ENCODE peak calls at places on chromosomes 7 and 10, in four cellular contexts. Z is progenitor cell of endocrine pancreas, E is fibroblast of mammary gland, S is PC-3. F is an unnamed sample.
A peak's percentile ranks its signal among the peaks of the same experiment; 100 is the strongest.

GRCh38 chr7:30169585-30169978 is 34.8 kb downstream of the MTURN start:
- DNase-seq in E (peak; percentile 64), S (peak; percentile 55), Z (no peak), F (no peak)

GRCh38 chr7:27873981-27874957 is 134.3 kb downstream of the TAX1BP1 start:
- DNase-seq in S (peak; percentile 21), E (peak; percentile 48), Z (no peak), F (peak; percentile 70)

GRCh38 chr7:150874401-150875198 is 22.3 kb downstream of the AOC1 start:
- DNase-seq in Z (no peak), S (no peak), E (peak; percentile 98), F (no peak)

GRCh38 chr10:21953585-21954057 is 49.9 kb downstream of the DNAJC1 start:
- DNase-seq in S (peak; percentile 43), Z (no peak), E (peak; percentile 60), F (no peak)

GRCh38 chr10:77564781-77565589 is 72.6 kb downstream of the KCNMA1 start:
- DNase-seq in E (peak; percentile 25), S (peak; percentile 41), Z (no peak), F (no peak)

GRCh38 chr7:134444961-134445315 is 14.0 kb downstream of the AKR1B1 start:
- DNase-seq in E (no peak), Z (no peak), S (no peak), F (no peak)

GRCh38 chr10:119024882-119025281 is 4.6 kb upstream of the NANOS1 start:
- DNase-seq in S (peak; percentile 58), Z (no peak), E (no peak), F (no peak)

GRCh38 chr10:48215148-48215982 is 59.1 kb downstream of the FRMPD2 start:
- DNase-seq in E (peak; percentile 30), Z (peak; percentile 49), S (peak; percentile 72), F (no peak)

GRCh38 chr7:26334171-26334570 is 42.5 kb downstream of the SNX10 start:
- DNase-seq in E (no peak), S (no peak), Z (no peak), F (no peak)

GRCh38 chr10:88227342-88228018 is 355.6 kb downstream of the RNLS start:
- DNase-seq in Z (no peak), S (no peak), E (peak; percentile 80), F (no peak)

GRCh38 chr10:94038024-94038423 is 44.3 kb downstream of the PLCE1 start:
- DNase-seq in E (peak; percentile 37), Z (no peak), S (peak; percentile 75), F (no peak)

GRCh38 chr7:26291699-26292538 is at the start of gene SNX10:
- DNase-seq in S (peak; percentile 72), Z (peak; percentile 59), E (no peak), F (peak; percentile 60)

GRCh38 chr10:73119457-73119856 is 9.2 kb downstream of the NUDT13 start:
- DNase-seq in Z (no peak), E (no peak), S (peak; percentile 19), F (no peak)